ENCODE peak calls at places on chromosomes 6 and 20, in eight cellular contexts. One of them, this sample, is unnamed.

GRCh38 chr6:22582806-22583205 is 13.4 kb downstream of the HDGFL1 start:
- DNase-seq in body of pancreas: no peak
- DNase-seq in AG09309: no peak
- DNase-seq in neural crest cell: no peak
- DNase-seq in CD4-positive, alpha-beta T cell: no peak
- DNase-seq in heart left ventricle: no peak
- DNase-seq in ovary: no peak
- DNase-seq in choroid plexus epithelial cell: peak; percentile 70
- DNase-seq in this sample: no peak

GRCh38 chr6:2961971-2962370 is 9.4 kb downstream of the SERPINB6 start:
- DNase-seq in AG09309: no peak
- DNase-seq in heart left ventricle: no peak
- DNase-seq in body of pancreas: peak; percentile 90
- DNase-seq in choroid plexus epithelial cell: no peak
- DNase-seq in CD4-positive, alpha-beta T cell: no peak
- DNase-seq in neural crest cell: no peak
- DNase-seq in ovary: no peak
- DNase-seq in this sample: no peak

GRCh38 chr6:32825966-32826365 is 9.2 kb upstream of the HLA-DOB start:
- DNase-seq in ovary: no peak
- DNase-seq in AG09309: peak; percentile 57
- DNase-seq in heart left ventricle: no peak
- DNase-seq in choroid plexus epithelial cell: peak; percentile 58
- DNase-seq in CD4-positive, alpha-beta T cell: no peak
- DNase-seq in neural crest cell: no peak
- DNase-seq in body of pancreas: peak; percentile 34
- DNase-seq in this sample: no peak

GRCh38 chr20:17533396-17533795 is 2.2 kb upstream of the BFSP1 start:
- DNase-seq in neural crest cell: peak; percentile 6
- DNase-seq in choroid plexus epithelial cell: peak; percentile 82
- DNase-seq in heart left ventricle: no peak
- DNase-seq in ovary: no peak
- DNase-seq in AG09309: peak; percentile 40
- DNase-seq in CD4-positive, alpha-beta T cell: no peak
- DNase-seq in body of pancreas: peak; percentile 22
- DNase-seq in this sample: no peak

GRCh38 chr20:38321959-38322598 is 18.1 kb downstream of the BPI start:
- DNase-seq in CD4-positive, alpha-beta T cell: no peak
- DNase-seq in neural crest cell: peak; percentile 52
- DNase-seq in AG09309: peak; percentile 35
- DNase-seq in body of pancreas: peak; percentile 36
- DNase-seq in heart left ventricle: peak; percentile 40
- DNase-seq in ovary: peak; percentile 51
- DNase-seq in choroid plexus epithelial cell: peak; percentile 86
- DNase-seq in this sample: no peak

GRCh38 chr6:56909115-56909907 is 45.6 kb upstream of the BEND6 start:
- DNase-seq in body of pancreas: no peak
- DNase-seq in heart left ventricle: no peak
- DNase-seq in neural crest cell: no peak
- DNase-seq in AG09309: no peak
- DNase-seq in ovary: no peak
- DNase-seq in CD4-positive, alpha-beta T cell: no peak
- DNase-seq in choroid plexus epithelial cell: no peak
- DNase-seq in this sample: no peak

GRCh38 chr6:11978169-11978987 is 33.7 kb upstream of the HIVEP1 start:
- DNase-seq in CD4-positive, alpha-beta T cell: no peak
- DNase-seq in AG09309: no peak
- DNase-seq in body of pancreas: no peak
- DNase-seq in choroid plexus epithelial cell: no peak
- DNase-seq in neural crest cell: no peak
- DNase-seq in heart left ventricle: no peak
- DNase-seq in ovary: no peak
- DNase-seq in this sample: no peak

GRCh38 chr6:26032387-26033131 is 54.7 kb upstream of the HFE start:
- DNase-seq in CD4-positive, alpha-beta T cell: no peak
- DNase-seq in ovary: peak; percentile 26
- DNase-seq in neural crest cell: no peak
- DNase-seq in choroid plexus epithelial cell: peak; percentile 75
- DNase-seq in heart left ventricle: no peak
- DNase-seq in body of pancreas: no peak
- DNase-seq in AG09309: no peak
- DNase-seq in this sample: no peak

GRCh38 chr6:156600678-156601077 is 176.5 kb upstream of the ARID1B start:
- DNase-seq in choroid plexus epithelial cell: no peak
- DNase-seq in neural crest cell: no peak
- DNase-seq in body of pancreas: no peak
- DNase-seq in CD4-positive, alpha-beta T cell: no peak
- DNase-seq in heart left ventricle: no peak
- DNase-seq in ovary: peak; percentile 22
- DNase-seq in AG09309: no peak
- DNase-seq in this sample: no peak

GRCh38 chr6:67916389-67916788 is 718.7 kb upstream of the ADGRB3 start:
- DNase-seq in CD4-positive, alpha-beta T cell: no peak
- DNase-seq in AG09309: peak; percentile 2
- DNase-seq in neural crest cell: no peak
- DNase-seq in choroid plexus epithelial cell: peak; percentile 68
- DNase-seq in body of pancreas: no peak
- DNase-seq in ovary: no peak
- DNase-seq in heart left ventricle: no peak
- DNase-seq in this sample: no peak

GRCh38 chr6:96116674-96117073 is 100.9 kb downstream of the FUT9 start:
- DNase-seq in ovary: no peak
- DNase-seq in neural crest cell: peak; percentile 18
- DNase-seq in AG09309: no peak
- DNase-seq in heart left ventricle: no peak
- DNase-seq in body of pancreas: no peak
- DNase-seq in CD4-positive, alpha-beta T cell: no peak
- DNase-seq in choroid plexus epithelial cell: no peak
- DNase-seq in this sample: no peak

GRCh38 chr20:49320460-49320859 is 42.6 kb upstream of the ZNFX1 start:
- DNase-seq in heart left ventricle: no peak
- DNase-seq in choroid plexus epithelial cell: peak; percentile 77
- DNase-seq in body of pancreas: no peak
- DNase-seq in neural crest cell: no peak
- DNase-seq in CD4-positive, alpha-beta T cell: no peak
- DNase-seq in ovary: no peak
- DNase-seq in AG09309: no peak
- DNase-seq in this sample: no peak

GRCh38 chr6:107621216-107621940 is 131.5 kb downstream of the SOBP start:
- DNase-seq in choroid plexus epithelial cell: no peak
- DNase-seq in heart left ventricle: no peak
- DNase-seq in body of pancreas: no peak
- DNase-seq in ovary: no peak
- DNase-seq in AG09309: no peak
- DNase-seq in neural crest cell: no peak
- DNase-seq in CD4-positive, alpha-beta T cell: no peak
- DNase-seq in this sample: no peak

GRCh38 chr6:160808263-160808662 is 106.2 kb downstream of the PLG start:
- DNase-seq in CD4-positive, alpha-beta T cell: no peak
- DNase-seq in ovary: no peak
- DNase-seq in heart left ventricle: no peak
- DNase-seq in choroid plexus epithelial cell: no peak
- DNase-seq in body of pancreas: no peak
- DNase-seq in AG09309: no peak
- DNase-seq in neural crest cell: no peak
- DNase-seq in this sample: no peak

GRCh38 chr6:96381246-96381645 is 140.4 kb upstream of the UFL1 start:
- DNase-seq in neural crest cell: no peak
- DNase-seq in heart left ventricle: no peak
- DNase-seq in body of pancreas: no peak
- DNase-seq in CD4-positive, alpha-beta T cell: no peak
- DNase-seq in ovary: no peak
- DNase-seq in choroid plexus epithelial cell: no peak
- DNase-seq in AG09309: no peak
- DNase-seq in this sample: no peak

GRCh38 chr20:10402938-10403593 is 31.0 kb downstream of the MKKS start:
- DNase-seq in neural crest cell: no peak
- DNase-seq in AG09309: no peak
- DNase-seq in body of pancreas: no peak
- DNase-seq in ovary: no peak
- DNase-seq in choroid plexus epithelial cell: peak; percentile 38
- DNase-seq in heart left ventricle: no peak
- DNase-seq in CD4-positive, alpha-beta T cell: no peak
- DNase-seq in this sample: no peak

GRCh38 chr6:137315081-137315480 is 95.9 kb upstream of the IFNGR1 start:
- DNase-seq in CD4-positive, alpha-beta T cell: no peak
- DNase-seq in choroid plexus epithelial cell: peak; percentile 50
- DNase-seq in ovary: no peak
- DNase-seq in neural crest cell: no peak
- DNase-seq in body of pancreas: no peak
- DNase-seq in AG09309: no peak
- DNase-seq in heart left ventricle: no peak
- DNase-seq in this sample: peak; percentile 46

GRCh38 chr6:137313211-137313610 is 94.0 kb upstream of the IFNGR1 start:
- DNase-seq in CD4-positive, alpha-beta T cell: no peak
- DNase-seq in choroid plexus epithelial cell: no peak
- DNase-seq in ovary: no peak
- DNase-seq in AG09309: no peak
- DNase-seq in heart left ventricle: no peak
- DNase-seq in body of pancreas: no peak
- DNase-seq in neural crest cell: no peak
- DNase-seq in this sample: no peak

GRCh38 chr6:137316626-137317025 is 97.4 kb upstream of the IFNGR1 start:
- DNase-seq in CD4-positive, alpha-beta T cell: no peak
- DNase-seq in choroid plexus epithelial cell: no peak
- DNase-seq in body of pancreas: no peak
- DNase-seq in ovary: no peak
- DNase-seq in AG09309: peak; percentile 23
- DNase-seq in neural crest cell: no peak
- DNase-seq in heart left ventricle: no peak
- DNase-seq in this sample: no peak

GRCh38 chr6:137311940-137312339 is 92.8 kb upstream of the IFNGR1 start:
- DNase-seq in ovary: no peak
- DNase-seq in body of pancreas: no peak
- DNase-seq in heart left ventricle: no peak
- DNase-seq in CD4-positive, alpha-beta T cell: no peak
- DNase-seq in neural crest cell: no peak
- DNase-seq in AG09309: no peak
- DNase-seq in choroid plexus epithelial cell: no peak
- DNase-seq in this sample: no peak

GRCh38 chr6:137313928-137314855 is 95.0 kb upstream of the IFNGR1 start:
- DNase-seq in body of pancreas: peak; percentile 72
- DNase-seq in AG09309: peak; percentile 14
- DNase-seq in heart left ventricle: peak; percentile 76
- DNase-seq in neural crest cell: peak; percentile 61
- DNase-seq in CD4-positive, alpha-beta T cell: peak; percentile 71
- DNase-seq in ovary: peak; percentile 60
- DNase-seq in choroid plexus epithelial cell: peak; percentile 90
- DNase-seq in this sample: peak; percentile 66
- TF ChIP-seq CTCF in body of pancreas: peak; percentile 75
- TF ChIP-seq CTCF in AG09309: peak; percentile 80
- TF ChIP-seq CTCF in heart left ventricle: peak; percentile 86
- TF ChIP-seq CTCF in neural crest cell: peak; percentile 85
- TF ChIP-seq CTCF in CD4-positive, alpha-beta T cell: peak; percentile 84
- TF ChIP-seq CTCF in ovary: peak; percentile 60
- TF ChIP-seq CTCF in choroid plexus epithelial cell: peak; percentile 89
- TF ChIP-seq CTCF in this sample: peak; percentile 83

DNA sequence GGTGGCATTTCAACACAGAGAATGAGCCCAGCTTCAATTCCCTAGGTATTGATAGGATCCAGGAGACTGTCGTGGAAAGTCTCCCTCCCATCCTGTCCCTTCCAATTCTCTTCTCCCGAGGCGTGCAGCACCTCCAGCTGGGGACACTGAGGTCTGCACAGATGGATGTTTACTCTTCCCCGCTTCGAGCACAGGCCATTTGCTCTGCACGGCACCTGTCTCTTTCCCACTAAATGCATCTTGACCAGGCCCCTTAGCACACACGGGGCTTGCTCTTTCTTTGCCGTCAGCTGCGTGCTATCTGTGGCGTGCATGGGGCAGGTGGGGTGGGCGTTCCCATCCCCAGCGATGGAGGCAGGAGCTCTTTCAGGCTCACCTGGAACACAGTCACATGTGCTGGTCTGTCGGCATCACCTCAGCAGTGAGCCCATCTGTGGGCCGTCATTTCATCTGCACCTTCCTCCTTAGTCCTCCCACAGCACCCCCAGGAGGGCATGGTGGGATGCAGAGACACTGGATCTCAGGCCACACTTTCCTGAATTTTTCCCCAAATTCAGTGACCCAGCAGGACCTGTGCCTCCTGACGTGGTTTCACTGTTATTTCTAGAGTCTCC is 35.1 kb downstream of the RBM38 start:
- DNase-seq in AG09309: no peak
- DNase-seq in body of pancreas: no peak
- DNase-seq in CD4-positive, alpha-beta T cell: no peak
- DNase-seq in neural crest cell: no peak
- DNase-seq in choroid plexus epithelial cell: no peak
- DNase-seq in heart left ventricle: no peak
- DNase-seq in ovary: no peak
- DNase-seq in this sample: no peak
- TF ChIP-seq CTCF in AG09309: no peak
- TF ChIP-seq CTCF in body of pancreas: no peak
- TF ChIP-seq CTCF in CD4-positive, alpha-beta T cell: no peak
- TF ChIP-seq CTCF in neural crest cell: no peak
- TF ChIP-seq CTCF in choroid plexus epithelial cell: no peak
- TF ChIP-seq CTCF in heart left ventricle: no peak
- TF ChIP-seq CTCF in ovary: no peak
- TF ChIP-seq CTCF in this sample: no peak

DNA sequence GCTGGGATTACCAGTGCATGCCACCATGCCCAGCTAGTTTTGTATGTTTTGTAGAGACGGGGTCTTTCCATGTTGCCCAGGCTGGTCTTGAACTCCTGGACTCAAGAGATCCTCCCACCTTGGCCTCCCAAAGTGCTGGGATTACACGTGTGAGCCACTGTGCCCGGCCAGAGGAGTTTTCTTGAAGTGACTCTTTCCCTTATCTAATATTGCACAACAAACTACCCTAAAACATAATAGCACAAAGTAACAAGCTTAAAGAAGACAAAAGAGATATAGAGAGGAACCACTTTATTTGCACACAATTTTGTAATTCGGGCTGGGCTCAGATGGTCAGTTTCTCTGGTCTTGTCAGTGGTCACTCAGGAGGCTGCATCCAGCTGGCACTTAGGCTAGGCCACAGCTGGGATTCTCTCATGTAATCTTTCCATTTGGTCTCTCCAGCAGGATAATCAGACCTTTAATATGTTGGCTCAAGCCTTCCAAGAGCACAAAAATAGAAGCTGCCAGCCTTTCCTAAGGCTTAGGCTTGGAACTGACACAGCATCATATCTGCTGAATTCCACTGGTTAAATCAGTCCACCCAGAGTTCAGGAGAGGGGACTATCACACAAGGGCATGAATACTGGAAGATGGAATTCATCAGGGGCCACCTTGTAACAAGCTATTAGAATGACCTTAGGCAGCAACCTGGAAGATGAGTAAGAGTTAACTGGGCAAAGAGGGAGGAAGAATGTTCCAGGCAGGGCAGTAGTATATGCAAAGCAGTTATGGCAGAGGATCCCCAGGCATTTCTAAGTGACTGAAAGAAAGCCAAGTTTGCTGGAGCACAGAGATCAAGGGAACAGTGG is 56.7 kb upstream of the PNRC1 start:
- DNase-seq in body of pancreas: peak; percentile 42
- DNase-seq in neural crest cell: no peak
- DNase-seq in ovary: peak; percentile 38
- DNase-seq in choroid plexus epithelial cell: no peak
- DNase-seq in CD4-positive, alpha-beta T cell: no peak
- DNase-seq in heart left ventricle: no peak
- DNase-seq in AG09309: no peak
- DNase-seq in this sample: no peak
- TF ChIP-seq CTCF in body of pancreas: no peak
- TF ChIP-seq CTCF in neural crest cell: no peak
- TF ChIP-seq CTCF in ovary: no peak
- TF ChIP-seq CTCF in choroid plexus epithelial cell: no peak
- TF ChIP-seq CTCF in CD4-positive, alpha-beta T cell: no peak
- TF ChIP-seq CTCF in heart left ventricle: no peak
- TF ChIP-seq CTCF in AG09309: no peak
- TF ChIP-seq CTCF in this sample: no peak

GRCh38 chr6:106082735-106083398 is 3.3 kb upstream of the PRDM1 start:
- DNase-seq in choroid plexus epithelial cell: peak; percentile 49
- DNase-seq in AG09309: peak; percentile 45
- DNase-seq in ovary: no peak
- DNase-seq in heart left ventricle: no peak
- DNase-seq in neural crest cell: no peak
- DNase-seq in CD4-positive, alpha-beta T cell: no peak
- DNase-seq in body of pancreas: no peak
- DNase-seq in this sample: no peak
- TF ChIP-seq CTCF in choroid plexus epithelial cell: no peak
- TF ChIP-seq CTCF in AG09309: no peak
- TF ChIP-seq CTCF in ovary: no peak
- TF ChIP-seq CTCF in heart left ventricle: no peak
- TF ChIP-seq CTCF in neural crest cell: no peak
- TF ChIP-seq CTCF in CD4-positive, alpha-beta T cell: no peak
- TF ChIP-seq CTCF in body of pancreas: no peak
- TF ChIP-seq CTCF in this sample: no peak